ENCODE peak calls at places on chromosome 19, in eight cellular contexts. One of them, this sample, is unnamed.

GRCh38 chr19:27793128-27793643 is 1419.8 kb downstream of the UQCRFS1 start:
- DNase-seq in psoas muscle: peak
- DNase-seq in heart left ventricle: peak
- DNase-seq in stimulated activated CD8-positive, alpha-beta memory T cell treated with anti-CD3 and anti-CD28 coated beads, Interleukin-7, amount 100 ng/mL, for 1 hour: no peak
- DNase-seq in KBM-7: peak
- DNase-seq in GM04504: peak
- DNase-seq in left cardiac atrium: peak
- DNase-seq in fibroblast of lung: peak
- DNase-seq in this sample: peak

GRCh38 chr19:8085606-8086464 is 33.3 kb downstream of the CCL25 start:
- DNase-seq in psoas muscle: no peak
- DNase-seq in heart left ventricle: no peak
- DNase-seq in stimulated activated CD8-positive, alpha-beta memory T cell treated with anti-CD3 and anti-CD28 coated beads, Interleukin-7, amount 100 ng/mL, for 1 hour: no peak
- DNase-seq in KBM-7: no peak
- DNase-seq in GM04504: no peak
- DNase-seq in left cardiac atrium: no peak
- DNase-seq in fibroblast of lung: no peak
- DNase-seq in this sample: peak

GRCh38 chr19:40585241-40585640 is 8.6 kb downstream of the SHKBP1 start:
- DNase-seq in psoas muscle: no peak
- DNase-seq in heart left ventricle: no peak
- DNase-seq in stimulated activated CD8-positive, alpha-beta memory T cell treated with anti-CD3 and anti-CD28 coated beads, Interleukin-7, amount 100 ng/mL, for 1 hour: no peak
- DNase-seq in KBM-7: no peak
- DNase-seq in GM04504: no peak
- DNase-seq in left cardiac atrium: no peak
- DNase-seq in fibroblast of lung: no peak
- DNase-seq in this sample: no peak

GRCh38 chr19:56112313-56112709 is 8.8 kb downstream of the ZNF787 start:
- DNase-seq in psoas muscle: no peak
- DNase-seq in heart left ventricle: no peak
- DNase-seq in stimulated activated CD8-positive, alpha-beta memory T cell treated with anti-CD3 and anti-CD28 coated beads, Interleukin-7, amount 100 ng/mL, for 1 hour: no peak
- DNase-seq in KBM-7: no peak
- DNase-seq in GM04504: no peak
- DNase-seq in left cardiac atrium: no peak
- DNase-seq in fibroblast of lung: no peak
- DNase-seq in this sample: no peak

GRCh38 chr19:3146677-3147100 is 10.9 kb downstream of the GNA15 start:
- DNase-seq in psoas muscle: no peak
- DNase-seq in heart left ventricle: peak
- DNase-seq in stimulated activated CD8-positive, alpha-beta memory T cell treated with anti-CD3 and anti-CD28 coated beads, Interleukin-7, amount 100 ng/mL, for 1 hour: peak
- DNase-seq in KBM-7: peak
- DNase-seq in GM04504: no peak
- DNase-seq in left cardiac atrium: no peak
- DNase-seq in fibroblast of lung: no peak
- DNase-seq in this sample: peak

GRCh38 chr19:4456843-4457653 is 546 bp downstream of the UBXN6 start:
- DNase-seq in psoas muscle: peak
- DNase-seq in heart left ventricle: no peak
- DNase-seq in stimulated activated CD8-positive, alpha-beta memory T cell treated with anti-CD3 and anti-CD28 coated beads, Interleukin-7, amount 100 ng/mL, for 1 hour: peak
- DNase-seq in KBM-7: no peak
- DNase-seq in GM04504: peak
- DNase-seq in left cardiac atrium: peak
- DNase-seq in fibroblast of lung: peak
- DNase-seq in this sample: peak

GRCh38 chr19:44212865-44213346 is 574 bp downstream of the ZNF227 start:
- DNase-seq in psoas muscle: no peak
- DNase-seq in heart left ventricle: no peak
- DNase-seq in stimulated activated CD8-positive, alpha-beta memory T cell treated with anti-CD3 and anti-CD28 coated beads, Interleukin-7, amount 100 ng/mL, for 1 hour: no peak
- DNase-seq in KBM-7: no peak
- DNase-seq in GM04504: no peak
- DNase-seq in left cardiac atrium: no peak
- DNase-seq in fibroblast of lung: peak
- DNase-seq in this sample: peak

GRCh38 chr19:6753178-6754031 is 13.8 kb downstream of the SH2D3A start:
- DNase-seq in psoas muscle: peak
- DNase-seq in heart left ventricle: peak
- DNase-seq in stimulated activated CD8-positive, alpha-beta memory T cell treated with anti-CD3 and anti-CD28 coated beads, Interleukin-7, amount 100 ng/mL, for 1 hour: no peak
- DNase-seq in KBM-7: peak
- DNase-seq in GM04504: peak
- DNase-seq in left cardiac atrium: peak
- DNase-seq in fibroblast of lung: peak
- DNase-seq in this sample: peak

GRCh38 chr19:39941615-39942507 is 7.4 kb upstream of the FCGBP start:
- DNase-seq in psoas muscle: no peak
- DNase-seq in heart left ventricle: no peak
- DNase-seq in stimulated activated CD8-positive, alpha-beta memory T cell treated with anti-CD3 and anti-CD28 coated beads, Interleukin-7, amount 100 ng/mL, for 1 hour: no peak
- DNase-seq in KBM-7: peak
- DNase-seq in GM04504: no peak
- DNase-seq in left cardiac atrium: no peak
- DNase-seq in fibroblast of lung: peak
- DNase-seq in this sample: peak

GRCh38 chr19:4831351-4832340 is at the start of gene TICAM1:
- DNase-seq in psoas muscle: peak
- DNase-seq in heart left ventricle: peak
- DNase-seq in stimulated activated CD8-positive, alpha-beta memory T cell treated with anti-CD3 and anti-CD28 coated beads, Interleukin-7, amount 100 ng/mL, for 1 hour: peak
- DNase-seq in KBM-7: peak
- DNase-seq in GM04504: no peak
- DNase-seq in left cardiac atrium: peak
- DNase-seq in fibroblast of lung: peak
- DNase-seq in this sample: no peak

GRCh38 chr19:38035515-38036495 is 128.8 kb downstream of the SIPA1L3 start:
- DNase-seq in psoas muscle: peak
- DNase-seq in heart left ventricle: no peak
- DNase-seq in stimulated activated CD8-positive, alpha-beta memory T cell treated with anti-CD3 and anti-CD28 coated beads, Interleukin-7, amount 100 ng/mL, for 1 hour: no peak
- DNase-seq in KBM-7: no peak
- DNase-seq in GM04504: peak
- DNase-seq in left cardiac atrium: no peak
- DNase-seq in fibroblast of lung: peak
- DNase-seq in this sample: no peak

GRCh38 chr19:29247051-29247450 is 34.1 kb upstream of the UQCRFS1 start:
- DNase-seq in psoas muscle: no peak
- DNase-seq in heart left ventricle: no peak
- DNase-seq in stimulated activated CD8-positive, alpha-beta memory T cell treated with anti-CD3 and anti-CD28 coated beads, Interleukin-7, amount 100 ng/mL, for 1 hour: no peak
- DNase-seq in KBM-7: no peak
- DNase-seq in GM04504: no peak
- DNase-seq in left cardiac atrium: no peak
- DNase-seq in fibroblast of lung: no peak
- DNase-seq in this sample: no peak

GRCh38 chr19:28934626-28935025 is 278.3 kb downstream of the UQCRFS1 start:
- DNase-seq in psoas muscle: no peak
- DNase-seq in heart left ventricle: no peak
- DNase-seq in stimulated activated CD8-positive, alpha-beta memory T cell treated with anti-CD3 and anti-CD28 coated beads, Interleukin-7, amount 100 ng/mL, for 1 hour: no peak
- DNase-seq in KBM-7: no peak
- DNase-seq in GM04504: no peak
- DNase-seq in left cardiac atrium: no peak
- DNase-seq in fibroblast of lung: no peak
- DNase-seq in this sample: no peak

GRCh38 chr19:35076026-35076370 is 34.5 kb downstream of the HPN start:
- DNase-seq in psoas muscle: no peak
- DNase-seq in heart left ventricle: no peak
- DNase-seq in stimulated activated CD8-positive, alpha-beta memory T cell treated with anti-CD3 and anti-CD28 coated beads, Interleukin-7, amount 100 ng/mL, for 1 hour: no peak
- DNase-seq in KBM-7: no peak
- DNase-seq in GM04504: no peak
- DNase-seq in left cardiac atrium: no peak
- DNase-seq in fibroblast of lung: no peak
- DNase-seq in this sample: no peak

GRCh38 chr19:33094504-33095067 is 13.6 kb downstream of the GPATCH1 start:
- DNase-seq in psoas muscle: no peak
- DNase-seq in heart left ventricle: no peak
- DNase-seq in stimulated activated CD8-positive, alpha-beta memory T cell treated with anti-CD3 and anti-CD28 coated beads, Interleukin-7, amount 100 ng/mL, for 1 hour: no peak
- DNase-seq in KBM-7: no peak
- DNase-seq in GM04504: no peak
- DNase-seq in left cardiac atrium: no peak
- DNase-seq in fibroblast of lung: no peak
- DNase-seq in this sample: no peak

GRCh38 chr19:3250675-3251074 is 26.2 kb downstream of the CELF5 start:
- DNase-seq in psoas muscle: no peak
- DNase-seq in heart left ventricle: no peak
- DNase-seq in stimulated activated CD8-positive, alpha-beta memory T cell treated with anti-CD3 and anti-CD28 coated beads, Interleukin-7, amount 100 ng/mL, for 1 hour: no peak
- DNase-seq in KBM-7: peak
- DNase-seq in GM04504: no peak
- DNase-seq in left cardiac atrium: no peak
- DNase-seq in fibroblast of lung: no peak
- DNase-seq in this sample: no peak

GRCh38 chr19:16446108-16447014 is 25.4 kb downstream of the EPS15L1 start:
- DNase-seq in psoas muscle: no peak
- DNase-seq in heart left ventricle: no peak
- DNase-seq in stimulated activated CD8-positive, alpha-beta memory T cell treated with anti-CD3 and anti-CD28 coated beads, Interleukin-7, amount 100 ng/mL, for 1 hour: no peak
- DNase-seq in KBM-7: peak
- DNase-seq in GM04504: no peak
- DNase-seq in left cardiac atrium: no peak
- DNase-seq in fibroblast of lung: no peak
- DNase-seq in this sample: no peak

GRCh38 chr19:34468400-34468799 is 13.2 kb upstream of the WTIP start:
- DNase-seq in psoas muscle: no peak
- DNase-seq in heart left ventricle: no peak
- DNase-seq in stimulated activated CD8-positive, alpha-beta memory T cell treated with anti-CD3 and anti-CD28 coated beads, Interleukin-7, amount 100 ng/mL, for 1 hour: no peak
- DNase-seq in KBM-7: no peak
- DNase-seq in GM04504: no peak
- DNase-seq in left cardiac atrium: no peak
- DNase-seq in fibroblast of lung: no peak
- DNase-seq in this sample: no peak

GRCh38 chr19:15962319-15962718 is 13.5 kb downstream of the OR10H4 start:
- DNase-seq in psoas muscle: no peak
- DNase-seq in heart left ventricle: no peak
- DNase-seq in stimulated activated CD8-positive, alpha-beta memory T cell treated with anti-CD3 and anti-CD28 coated beads, Interleukin-7, amount 100 ng/mL, for 1 hour: no peak
- DNase-seq in KBM-7: no peak
- DNase-seq in GM04504: no peak
- DNase-seq in left cardiac atrium: no peak
- DNase-seq in fibroblast of lung: no peak
- DNase-seq in this sample: no peak

GRCh38 chr19:51047031-51047335 is 12.2 kb upstream of the KLK12 start:
- DNase-seq in psoas muscle: no peak
- DNase-seq in heart left ventricle: no peak
- DNase-seq in stimulated activated CD8-positive, alpha-beta memory T cell treated with anti-CD3 and anti-CD28 coated beads, Interleukin-7, amount 100 ng/mL, for 1 hour: no peak
- DNase-seq in KBM-7: no peak
- DNase-seq in GM04504: no peak
- DNase-seq in left cardiac atrium: no peak
- DNase-seq in fibroblast of lung: no peak
- DNase-seq in this sample: no peak

This sample was measured in neural progenitor cell.